ENCODE peak calls at places on chromosomes 16 and 17, in eight cellular contexts. E is epithelial cell of esophagus, X is stromal cell of bone marrow, T is kidney, S is germinal center, A is stomach, N is NCI-H2107, P is NCI-H774. D is an unnamed sample.

GRCh38 chr16:64498363-64498762 is 623.5 kb downstream of the CDH11 start:
- DNase-seq in E (no peak), X (no peak), T (no peak), S (no peak), A (no peak), N (no peak), P (no peak), D (no peak)

GRCh38 chr16:69756705-69757104 is 2.0 kb upstream of the NOB1 start:
- DNase-seq in E (no peak), X (no peak), T (no peak), S (no peak), A (no peak), N (no peak), P (no peak), D (no peak)

GRCh38 chr17:57108656-57109392 is 23.8 kb downstream of the AKAP1 start:
- DNase-seq in E (no peak), X (no peak), T (peak), S (no peak), A (no peak), N (no peak), P (no peak), D (no peak)

GRCh38 chr16:30380801-30381208 is 1.6 kb downstream of the SEPTIN1 start:
- DNase-seq in E (no peak), X (no peak), T (no peak), S (no peak), A (no peak), N (no peak), P (no peak), D (no peak)

GRCh38 chr16:68090526-68090925 is 5.4 kb downstream of the NFATC3 start:
- DNase-seq in E (no peak), X (no peak), T (no peak), S (no peak), A (no peak), N (no peak), P (no peak), D (no peak)

GRCh38 chr16:84889066-84889465 is 69.3 kb downstream of the CRISPLD2 start:
- DNase-seq in E (no peak), X (no peak), T (no peak), S (no peak), A (no peak), N (no peak), P (no peak), D (peak)

GRCh38 chr16:74817851-74818250 is 43.2 kb upstream of the FA2H start:
- DNase-seq in E (no peak), X (no peak), T (no peak), S (no peak), A (no peak), N (no peak), P (no peak), D (no peak)

GRCh38 chr17:72349011-72349410 is 228.2 kb downstream of the SOX9 start:
- DNase-seq in E (no peak), X (no peak), T (no peak), S (no peak), A (no peak), N (no peak), P (no peak), D (no peak)

GRCh38 chr17:63519972-63520882 is 2.9 kb upstream of the KCNH6 start:
- DNase-seq in E (no peak), X (no peak), T (no peak), S (no peak), A (no peak), N (peak), P (peak), D (no peak)

GRCh38 chr16:3472878-3473595 is 22.3 kb downstream of the C16orf90 start:
- DNase-seq in E (peak), X (no peak), T (no peak), S (no peak), A (no peak), N (no peak), P (no peak), D (peak)